ENCODE peak calls at places on chromosomes 13 and 19, in six cellular contexts. D is cardiac fibroblast; C is naive thymus-derived CD8-positive, alpha-beta T cell; Z is neural crest cell; G is HT1080; F is NCI-H1048. T is an unnamed sample.

GRCh38 chr13:29676535-29676934 is 81.0 kb upstream of the SLC7A1 start:
- DNase-seq in D (peak; percentile 3), C (no peak), Z (no peak), G (no peak), F (no peak), T (peak; percentile 67)

GRCh38 chr13:109126973-109127615 is 497.7 kb downstream of the MYO16 start:
- DNase-seq in D (no peak), C (no peak), Z (no peak), G (no peak), F (no peak), T (no peak)

GRCh38 chr19:48596679-48597465 is 9.7 kb upstream of the SPACA4 start:
- DNase-seq in D (no peak), C (no peak), Z (no peak), G (no peak), F (no peak), T (no peak)

GRCh38 chr13:48478401-48478800 is 54.5 kb downstream of the RCBTB2 start:
- DNase-seq in D (no peak), C (no peak), Z (peak; percentile 20), G (no peak), F (no peak), T (no peak)

GRCh38 chr13:65594255-65594654 is 1635.9 kb downstream of the PCDH9 start:
- DNase-seq in D (peak; percentile 81), C (no peak), Z (no peak), G (no peak), F (no peak), T (no peak)

GRCh38 chr13:109275848-109276247 is 510.5 kb downstream of the IRS2 start:
- DNase-seq in D (no peak), C (no peak), Z (no peak), G (peak; percentile 39), F (no peak), T (no peak)

GRCh38 chr13:111956261-111957151 is 110.4 kb upstream of the SOX1 start:
- DNase-seq in D (no peak), C (no peak), Z (no peak), G (no peak), F (no peak), T (no peak)

GRCh38 chr19:30105316-30105715 is 163.3 kb downstream of the URI1 start:
- DNase-seq in D (no peak), C (no peak), Z (no peak), G (no peak), F (no peak), T (no peak)

GRCh38 chr19:53898680-53899341 is 10.3 kb upstream of the CACNG7 start:
- DNase-seq in D (no peak), C (no peak), Z (no peak), G (no peak), F (peak; percentile 69), T (no peak)

GRCh38 chr19:55586976-55587668 is 6.5 kb upstream of the ZNF579 start:
- DNase-seq in D (peak; percentile 95), C (peak; percentile 88), Z (peak; percentile 96), G (peak; percentile 74), F (peak; percentile 90), T (peak; percentile 72)

GRCh38 chr13:97946951-97947588 is 6.4 kb upstream of the IPO5 start:
- DNase-seq in D (peak; percentile 91), C (no peak), Z (no peak), G (peak; percentile 85), F (no peak), T (peak; percentile 44)